ENCODE peak calls at places on chromosome 3, in nine cellular contexts. F is cardiac muscle cell, S is mesothelial cell of epicardium, H is fibroblast of pulmonary artery, E is T-helper 2 cell, Z is AG10803, D is hypothalamus, O is EH, Q is NCI-H2171. W is an unnamed sample.

GRCh38 chr3:115698851-115699535 is 75.7 kb downstream of the GAP43 start:
- DNase-seq in Q (peak), E (no peak), S (no peak), H (peak), O (no peak), F (no peak), D (no peak), Z (peak), W (peak)

GRCh38 chr3:17632401-17633100 is 109.9 kb downstream of the TBC1D5 start:
- DNase-seq in S (no peak), O (peak), D (no peak), Z (peak), E (no peak), H (peak), F (no peak), Q (no peak), W (peak)

GRCh38 chr3:50503504-50503903 is at the start of gene CACNA2D2:
- DNase-seq in Q (peak), E (peak), D (peak), F (peak), Z (no peak), O (peak), S (peak), H (no peak), W (no peak)

GRCh38 chr3:163476179-163476578 is 1602.1 kb downstream of the SI start:
- DNase-seq in E (no peak), O (no peak), S (no peak), H (peak), F (peak), Z (no peak), D (no peak), Q (no peak), W (no peak)

GRCh38 chr3:27224197-27224596 is 145.0 kb downstream of the NEK10 start:
- DNase-seq in Q (no peak), F (no peak), E (no peak), H (peak), O (peak), S (no peak), Z (peak), D (no peak), W (peak)

GRCh38 chr3:42032693-42033349 is 58.3 kb upstream of the TRAK1 start:
- DNase-seq in O (peak), H (peak), F (no peak), Z (peak), Q (peak), E (no peak), S (no peak), D (peak), W (peak)

GRCh38 chr3:196222876-196223595 is 6.7 kb downstream of the SLC51A start:
- DNase-seq in H (no peak), E (no peak), Z (no peak), F (no peak), O (no peak), S (no peak), Q (no peak), D (no peak), W (no peak)

GRCh38 chr3:149330609-149331008 is 2.8 kb downstream of the TM4SF18 start:
- DNase-seq in F (no peak), O (peak), D (no peak), Z (no peak), S (no peak), Q (no peak), E (no peak), H (no peak), W (no peak)

GRCh38 chr3:140497331-140497730 is 180.5 kb upstream of the TRIM42 start:
- DNase-seq in Z (no peak), S (no peak), H (no peak), F (no peak), O (no peak), D (no peak), E (no peak), Q (no peak), W (no peak)

W was measured in astrocyte.